ENCODE peak calls at places on chromosomes 7 and 10, in six cellular contexts. H, C, Q, D, J and M are unnamed samples.

GRCh38 chr10:84225424-84226173 is at the start of gene LRIT2:
- DNase-seq in H (no peak), C (no peak), Q (no peak), D (no peak), J (no peak), M (no peak)

GRCh38 chr7:29619848-29620247 is 56.2 kb downstream of the PRR15 start:
- DNase-seq in H (no peak), C (no peak), Q (no peak), D (no peak), J (no peak), M (no peak)

GRCh38 chr7:71140264-71140663 is 8.3 kb downstream of the GALNT17 start:
- DNase-seq in H (no peak), C (no peak), Q (no peak), D (no peak), J (no peak), M (no peak)

GRCh38 chr10:122461729-122462532 is 578 bp downstream of the HTRA1 start:
- DNase-seq in H (no peak), C (peak), Q (no peak), D (no peak), J (no peak), M (no peak)

GRCh38 chr10:124602646-124603365 is 141.2 kb downstream of the LHPP start:
- DNase-seq in H (no peak), C (no peak), Q (no peak), D (no peak), J (no peak), M (no peak)

GRCh38 chr10:81027223-81027622 is 489.5 kb downstream of the SH2D4B start:
- DNase-seq in H (no peak), C (no peak), Q (no peak), D (no peak), J (no peak), M (no peak)

GRCh38 chr10:65358565-65358964 is 1567.3 kb upstream of the LRRTM3 start:
- DNase-seq in H (no peak), C (no peak), Q (no peak), D (no peak), J (peak), M (no peak)

GRCh38 chr7:88432321-88432720 is 125.6 kb upstream of the STEAP4 start:
- DNase-seq in H (no peak), C (no peak), Q (no peak), D (no peak), J (no peak), M (no peak)

GRCh38 chr7:103766630-103767029 is 222.8 kb downstream of the RELN start:
- DNase-seq in H (no peak), C (no peak), Q (no peak), D (no peak), J (no peak), M (no peak)

GRCh38 chr7:106371629-106372028 is 86.8 kb upstream of the NAMPT start:
- DNase-seq in H (no peak), C (peak), Q (no peak), D (no peak), J (no peak), M (no peak)

GRCh38 chr10:391304-391703 is 256.0 kb downstream of the ZMYND11 start:
- DNase-seq in H (no peak), C (no peak), Q (no peak), D (no peak), J (no peak), M (no peak)

GRCh38 chr10:66187096-66187733 is 738.6 kb upstream of the LRRTM3 start:
- DNase-seq in H (no peak), C (no peak), Q (no peak), D (no peak), J (no peak), M (no peak)

GRCh38 chr10:67780759-67781538 is 57.0 kb downstream of the DNAJC12 start:
- DNase-seq in H (no peak), C (no peak), Q (no peak), D (no peak), J (no peak), M (no peak)

GRCh38 chr7:100691676-100692577 is 2.1 kb downstream of the GIGYF1 start:
- DNase-seq in H (peak), C (peak), Q (peak), D (no peak), J (peak), M (peak)

GRCh38 chr10:86649471-86650150 is 4.7 kb upstream of the OPN4 start:
- DNase-seq in H (no peak), C (no peak), Q (no peak), D (no peak), J (peak), M (no peak)

GRCh38 chr7:18393465-18394118 is 102.0 kb upstream of the HDAC9 start:
- DNase-seq in H (no peak), C (no peak), Q (no peak), D (no peak), J (no peak), M (no peak)

GRCh38 chr7:135831451-135832220 is 83.0 kb upstream of the FAM180A start:
- DNase-seq in H (no peak), C (no peak), Q (no peak), D (peak), J (no peak), M (no peak)

GRCh38 chr10:21372651-21373410 is 152.7 kb downstream of the SKIDA1 start:
- DNase-seq in H (no peak), C (peak), Q (peak), D (peak), J (no peak), M (no peak)

GRCh38 chr7:16942929-16943509 is 61.2 kb upstream of the AGR3 start:
- DNase-seq in H (no peak), C (no peak), Q (no peak), D (no peak), J (no peak), M (no peak)

GRCh38 chr10:6204341-6205191 is 1.8 kb downstream of the PFKFB3 start:
- DNase-seq in H (no peak), C (peak), Q (peak), D (peak), J (peak), M (peak)

GRCh38 chr10:106360870-106361269 is 803.6 kb downstream of the SORCS1 start:
- DNase-seq in H (no peak), C (no peak), Q (no peak), D (no peak), J (no peak), M (no peak)

GRCh38 chr10:110336111-110336721 is 31.5 kb upstream of the SMNDC1 start:
- DNase-seq in H (no peak), C (no peak), Q (no peak), D (peak), J (peak), M (no peak)

GRCh38 chr10:133306941-133307379 is 1.7 kb downstream of the TUBGCP2 start:
- DNase-seq in H (no peak), C (no peak), Q (no peak), D (no peak), J (no peak), M (no peak)

GRCh38 chr10:25047088-25047487 is 30.7 kb downstream of the THNSL1 start:
- DNase-seq in H (no peak), C (no peak), Q (no peak), D (no peak), J (no peak), M (no peak)

GRCh38 chr7:104267701-104268368 is 60.0 kb upstream of the ORC5 start:
- DNase-seq in H (no peak), C (no peak), Q (no peak), D (no peak), J (no peak), M (no peak)

GRCh38 chr10:80442879-80443278 is 11.2 kb upstream of the TSPAN14 start:
- DNase-seq in H (no peak), C (no peak), Q (no peak), D (no peak), J (no peak), M (no peak)

GRCh38 chr10:67837519-67838314 is at the start of gene DNAJC12:
- DNase-seq in H (no peak), C (no peak), Q (no peak), D (no peak), J (no peak), M (no peak)

GRCh38 chr10:22002531-22003110 is 909 bp downstream of the DNAJC1 start:
- DNase-seq in H (no peak), C (no peak), Q (no peak), D (peak), J (no peak), M (no peak)

GRCh38 chr7:44194069-44194468 is 4.8 kb upstream of the GCK start:
- DNase-seq in H (no peak), C (no peak), Q (no peak), D (no peak), J (no peak), M (no peak)

GRCh38 chr10:5540886-5541285 is 16.1 kb downstream of the CALML3 start:
- DNase-seq in H (no peak), C (no peak), Q (no peak), D (peak), J (no peak), M (no peak)

GRCh38 chr10:126663328-126663727 is 7.2 kb downstream of the C10orf90 start:
- DNase-seq in H (no peak), C (no peak), Q (peak), D (no peak), J (no peak), M (no peak)

GRCh38 chr10:81905161-81905560 is 30.2 kb downstream of the NRG3 start:
- DNase-seq in H (no peak), C (no peak), Q (no peak), D (no peak), J (no peak), M (no peak)

GRCh38 chr10:58304099-58304633 is 30.6 kb upstream of the UBE2D1 start:
- DNase-seq in H (no peak), C (no peak), Q (no peak), D (no peak), J (no peak), M (no peak)

GRCh38 chr7:157903715-157904114 is 566.9 kb downstream of the DNAJB6 start:
- DNase-seq in H (no peak), C (no peak), Q (no peak), D (no peak), J (no peak), M (no peak)

GRCh38 chr7:151756076-151756731 is 120.7 kb downstream of the PRKAG2 start:
- DNase-seq in H (no peak), C (peak), Q (no peak), D (peak), J (no peak), M (no peak)

GRCh38 chr7:105639677-105640493 is 58.6 kb upstream of the EFCAB10 start:
- DNase-seq in H (no peak), C (no peak), Q (no peak), D (no peak), J (peak), M (no peak)

GRCh38 chr7:4025694-4026615 is 656.1 kb upstream of the FOXK1 start:
- DNase-seq in H (no peak), C (no peak), Q (no peak), D (no peak), J (no peak), M (no peak)
- TF ChIP-seq CTCF in H (no peak), C (no peak), Q (no peak), D (no peak), J (no peak), M (no peak)

GRCh38 chr10:3514691-3515090 is 270.3 kb downstream of the KLF6 start:
- DNase-seq in H (no peak), C (no peak), Q (no peak), D (no peak), J (no peak), M (no peak)

GRCh38 chr10:3510741-3511140 is 274.3 kb downstream of the KLF6 start:
- DNase-seq in H (no peak), C (no peak), Q (no peak), D (no peak), J (no peak), M (no peak)

GRCh38 chr10:3509355-3509754 is 275.7 kb downstream of the KLF6 start:
- DNase-seq in H (no peak), C (no peak), Q (no peak), D (no peak), J (no peak), M (no peak)

GRCh38 chr10:3511483-3511882 is 273.5 kb downstream of the KLF6 start:
- DNase-seq in H (no peak), C (no peak), Q (no peak), D (no peak), J (no peak), M (no peak)

DNA sequence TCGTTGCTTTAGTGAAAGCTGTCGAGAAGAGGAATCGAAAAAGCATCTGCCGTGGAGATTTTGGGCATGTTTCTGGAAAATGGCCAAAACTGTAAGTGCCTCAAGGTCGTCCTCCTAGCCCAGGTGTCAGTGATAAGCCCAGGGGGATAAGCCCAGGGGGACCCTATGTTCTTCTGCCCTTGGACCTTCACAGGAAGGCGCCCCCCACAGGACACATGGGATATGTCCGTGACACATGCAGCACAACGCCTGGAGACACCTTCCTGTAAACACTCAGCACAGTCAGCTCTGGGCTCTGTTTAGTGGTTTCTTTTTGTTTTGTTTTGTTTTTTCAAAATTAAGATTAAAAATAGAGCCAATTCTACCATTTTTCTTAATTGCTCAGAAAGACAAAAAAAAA is 272.7 kb downstream of the KLF6 start:
- DNase-seq in H (no peak), C (no peak), Q (no peak), D (no peak), J (no peak), M (no peak)
- TF ChIP-seq CTCF in H (no peak), C (no peak), Q (no peak), D (no peak), J (peak), M (no peak)

DNA sequence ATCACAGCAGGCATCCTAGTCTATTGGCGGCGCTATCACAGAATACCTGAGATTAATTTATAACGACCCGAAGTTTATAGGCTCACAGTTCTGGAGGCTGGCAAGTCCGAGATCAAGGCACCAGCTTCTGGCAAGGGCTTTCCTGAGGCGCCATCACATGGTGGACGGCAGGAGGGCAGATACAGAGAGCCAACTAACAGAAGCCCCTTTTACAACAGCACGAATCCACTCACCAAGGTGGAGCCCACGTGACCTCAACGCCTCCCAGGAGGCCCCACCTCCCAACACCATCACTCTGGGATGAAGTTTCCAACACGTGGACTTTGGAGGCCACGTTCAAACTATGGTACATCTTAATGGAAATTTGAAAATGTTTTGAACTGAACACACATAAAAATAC is 255.3 kb downstream of the ELFN1 start:
- DNase-seq in H (no peak), C (peak), Q (no peak), D (no peak), J (no peak), M (no peak)
- TF ChIP-seq CTCF in H (no peak), C (no peak), Q (no peak), D (peak), J (peak), M (no peak)

GRCh38 chr10:93461124-93461806 is 20.9 kb downstream of the MYOF start:
- DNase-seq in H (no peak), C (no peak), Q (no peak), D (no peak), J (no peak), M (no peak)

GRCh38 chr10:93463723-93464511 is 18.2 kb downstream of the MYOF start:
- DNase-seq in H (no peak), C (peak), Q (no peak), D (no peak), J (no peak), M (no peak)

GRCh38 chr10:93462881-93463280 is 19.3 kb downstream of the MYOF start:
- DNase-seq in H (no peak), C (peak), Q (no peak), D (no peak), J (no peak), M (no peak)

GRCh38 chr10:93462371-93462770 is 19.8 kb downstream of the MYOF start:
- DNase-seq in H (no peak), C (no peak), Q (no peak), D (no peak), J (no peak), M (no peak)

GRCh38 chr10:93461807-93462178 is 20.3 kb downstream of the MYOF start:
- DNase-seq in H (no peak), C (no peak), Q (no peak), D (peak), J (no peak), M (no peak)
- TF ChIP-seq CTCF in H (no peak), C (no peak), Q (no peak), D (no peak), J (no peak), M (no peak)

GRCh38 chr10:99814143-99814542 is 31.7 kb downstream of the ABCC2 start:
- DNase-seq in H (no peak), C (no peak), Q (no peak), D (no peak), J (no peak), M (no peak)
- TF ChIP-seq CTCF in H (no peak), C (no peak), Q (no peak), D (no peak), J (no peak), M (no peak)

DNA sequence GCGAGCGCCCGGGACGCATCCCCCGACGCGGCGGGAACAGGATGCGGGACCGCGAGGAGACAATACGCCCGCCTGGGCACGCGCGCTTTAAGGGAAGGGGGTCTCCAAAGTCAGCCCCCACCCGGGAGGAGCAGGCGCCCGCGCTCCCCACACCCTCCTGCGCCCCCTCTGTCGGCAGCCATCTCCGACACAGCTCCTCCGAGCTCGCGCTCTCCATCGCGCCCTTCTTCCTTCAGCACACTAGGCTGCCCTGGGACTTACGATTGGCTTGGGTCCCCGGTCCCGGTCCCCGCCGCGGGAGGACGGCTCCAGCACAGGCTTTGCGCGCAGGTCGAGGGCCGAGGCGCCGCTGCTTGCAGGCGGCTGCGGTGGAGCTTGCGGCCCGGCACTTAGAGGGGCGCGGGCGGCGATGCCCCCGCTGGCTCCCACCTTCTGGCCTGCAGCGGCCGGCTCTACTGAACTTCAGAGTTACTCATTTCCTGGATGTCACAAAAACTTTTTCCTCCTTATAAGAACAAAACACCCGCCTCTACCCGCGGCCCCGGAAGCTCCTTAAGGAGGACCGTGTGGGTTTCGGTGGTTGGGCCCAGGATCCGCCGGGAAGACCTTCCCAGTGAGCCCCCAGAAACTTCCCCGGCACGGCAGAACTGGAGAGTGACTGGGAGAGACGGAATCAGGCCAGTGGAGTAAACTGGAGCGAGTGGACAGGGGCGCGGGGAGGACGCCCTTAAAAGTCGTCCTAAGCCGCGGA is at the start of gene ITPRIP:
- DNase-seq in H (peak), C (peak), Q (peak), D (no peak), J (peak), M (peak)
- TF ChIP-seq CTCF in H (peak), C (peak), Q (peak), D (no peak), J (peak), M (no peak)

GRCh38 chr7:42886129-42886528 is 25.7 kb downstream of the C7orf25 start:
- DNase-seq in H (no peak), C (no peak), Q (no peak), D (no peak), J (no peak), M (no peak)
- TF ChIP-seq CTCF in H (peak), C (no peak), Q (peak), D (peak), J (peak), M (peak)

DNA sequence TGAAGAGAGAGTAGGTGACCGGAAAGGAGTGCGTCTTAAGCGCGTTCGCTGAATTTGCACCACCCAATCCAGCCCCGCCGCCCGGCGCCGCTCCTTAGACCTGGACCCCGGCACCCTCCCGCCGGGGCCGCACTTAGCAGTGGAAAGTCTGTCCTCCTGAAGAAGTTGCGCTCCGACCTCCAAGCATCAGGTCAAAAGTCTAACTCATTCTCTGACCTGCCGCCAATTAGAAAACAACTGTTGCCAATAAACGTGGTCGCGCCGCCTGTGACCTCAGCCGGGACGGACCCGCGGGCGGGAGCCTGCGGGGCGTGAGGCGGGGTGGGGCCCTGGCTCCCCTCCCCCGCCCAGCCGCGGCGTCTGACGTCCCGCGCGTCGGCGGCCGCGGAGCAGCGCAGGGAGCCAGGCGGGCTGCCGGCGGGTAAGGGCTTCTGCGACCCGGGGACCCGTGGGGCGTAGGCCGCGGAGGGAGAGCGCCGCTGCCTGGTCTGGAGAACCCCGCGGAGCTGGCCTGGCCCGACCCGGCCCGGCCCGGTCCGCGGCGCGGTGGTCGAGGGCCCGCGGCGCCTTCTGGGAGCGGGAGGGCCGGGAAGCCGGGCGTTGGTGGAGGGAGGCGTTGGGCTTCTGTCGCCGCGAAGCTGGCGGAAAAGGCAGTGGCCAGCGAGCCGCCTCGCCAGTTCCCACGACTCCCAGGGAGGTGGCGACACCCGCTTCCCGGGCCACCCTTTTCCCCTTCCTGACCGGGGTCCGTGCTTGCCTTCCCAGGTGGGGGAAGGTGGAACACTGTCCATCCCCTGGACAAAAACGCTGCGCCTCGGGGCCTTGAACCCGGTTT is at the start of gene BCAP29:
- DNase-seq in H (peak), C (peak), Q (peak), D (peak), J (peak), M (peak)
- TF ChIP-seq CTCF in H (peak), C (peak), Q (peak), D (peak), J (peak), M (no peak)